ENCODE peak calls at places on chromosomes 16 and 17, in four cellular contexts. K is HepG2, H is sigmoid colon, L is A549. Q is an unnamed sample.

GRCh38 chr16:47342055-47342454 is 118.8 kb downstream of the ITFG1 start:
- DNase-seq in H (no peak), K (no peak), L (no peak), Q (no peak)

GRCh38 chr17:78387982-78388941 is 9.8 kb downstream of the PGS1 start:
- DNase-seq in K (no peak), H (peak; percentile 87), L (no peak), Q (peak; percentile 78)

GRCh38 chr17:8741771-8742170 is 2.9 kb downstream of the CCDC42 start:
- DNase-seq in K (no peak), H (peak; percentile 28), L (no peak), Q (no peak)

GRCh38 chr17:74271281-74271680 is 2.8 kb upstream of the DNAI2 start:
- DNase-seq in K (no peak), H (no peak), L (no peak), Q (no peak)

GRCh38 chr16:75483222-75483621 is 12.0 kb downstream of the CHST6 start:
- DNase-seq in H (no peak), L (no peak), K (no peak), Q (peak; percentile 33)

GRCh38 chr16:10180771-10181163 is 1.5 kb downstream of the GRIN2A start:
- DNase-seq in H (no peak), K (peak; percentile 57), L (peak; percentile 17), Q (no peak)

GRCh38 chr17:77042688-77043330 is 98.0 kb upstream of the SEC14L1 start:
- DNase-seq in L (no peak), K (no peak), H (no peak), Q (no peak)

GRCh38 chr17:62727916-62728672 is 80.0 kb downstream of the MARCHF10 start:
- DNase-seq in L (peak; percentile 53), K (no peak), H (peak; percentile 17), Q (no peak)

GRCh38 chr17:28744104-28744801 is 442 bp downstream of the TRAF4 start:
- DNase-seq in L (peak; percentile 81), K (peak; percentile 71), H (peak; percentile 74), Q (no peak)
- TF ChIP-seq POLR2A in L (no peak), K (no peak), H (no peak), Q (peak; percentile 27)

GRCh38 chr17:38798614-38799500 is 499 bp downstream of the PIP4K2B start:
- DNase-seq in K (peak; percentile 27), H (peak; percentile 77), L (peak; percentile 40), Q (peak; percentile 21)

GRCh38 chr17:38797828-38798227 is 1.5 kb downstream of the PIP4K2B start:
- DNase-seq in L (no peak), H (no peak), K (no peak), Q (no peak)

GRCh38 chr17:38800237-38800760 is 943 bp upstream of the PIP4K2B start:
- DNase-seq in K (no peak), L (no peak), H (no peak), Q (no peak)

GRCh38 chr17:38797091-38797490 is 2.3 kb downstream of the PIP4K2B start:
- DNase-seq in H (no peak), L (no peak), K (no peak), Q (no peak)

GRCh38 chr17:38799501-38800236 is at the start of gene PIP4K2B:
- DNase-seq in L (peak; percentile 99), K (peak; percentile 98), H (peak; percentile 99), Q (peak; percentile 94)
- TF ChIP-seq POLR2A in L (peak; percentile 54), K (no peak), H (no peak), Q (no peak)

DNA sequence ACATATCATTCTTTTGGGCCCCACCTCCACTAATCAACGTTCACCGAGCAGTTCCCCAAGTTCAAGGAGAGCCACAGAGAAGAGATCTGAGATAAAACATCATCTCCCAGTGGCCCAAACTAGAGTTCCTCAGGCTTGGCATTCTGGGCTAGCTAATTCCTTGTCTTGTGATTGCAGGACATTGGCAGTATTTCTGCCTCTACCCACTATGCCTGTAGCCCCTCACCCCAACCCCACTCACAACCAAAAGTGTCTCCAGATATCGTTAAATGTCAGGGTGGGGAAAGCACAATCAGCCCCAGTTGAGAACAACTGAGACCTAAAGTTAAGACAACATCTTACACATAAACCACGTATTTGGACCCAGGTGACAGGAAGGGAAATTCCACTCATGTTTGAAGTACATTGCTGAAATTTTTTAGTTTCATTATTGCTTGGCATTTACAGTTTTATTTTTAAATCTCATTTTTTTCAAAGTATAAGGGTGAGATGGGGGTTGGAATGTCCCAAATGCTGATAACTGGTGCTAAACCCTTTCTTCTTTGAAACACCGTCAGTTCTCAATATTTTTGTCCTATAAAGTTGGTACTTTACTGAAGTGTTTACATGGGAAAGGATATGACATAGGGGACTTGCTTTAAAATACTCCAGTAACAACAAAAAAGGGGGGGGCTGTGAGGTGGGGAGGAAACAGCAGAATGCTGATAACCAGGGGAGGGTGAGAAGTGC is 13.6 kb downstream of the ZC3H7A start:
- DNase-seq in L (no peak), K (no peak), H (no peak), Q (no peak)
- TF ChIP-seq POLR2A in L (no peak), K (no peak), H (no peak), Q (no peak)

GRCh38 chr17:72901098-72901497 is 191.4 kb downstream of the SLC39A11 start:
- DNase-seq in H (no peak), K (no peak), L (no peak), Q (no peak)
- TF ChIP-seq POLR2A in H (no peak), K (no peak), L (no peak), Q (no peak)